ENCODE peak calls at places on chromosomes 5 and 9, in seven cellular contexts. One of them, this sample, is unnamed.

GRCh38 chr5:174834081-174834480 is 109.7 kb downstream of the MSX2 start:
- DNase-seq in A549: no peak
- DNase-seq in prostate gland: no peak
- DNase-seq in H9: no peak
- DNase-seq in K562: no peak
- DNase-seq in esophagus squamous epithelium: no peak
- DNase-seq in stomach: no peak
- DNase-seq in this sample: no peak

GRCh38 chr5:169393907-169394306 is 93.0 kb upstream of the SLIT3 start:
- DNase-seq in A549: no peak
- DNase-seq in prostate gland: no peak
- DNase-seq in H9: no peak
- DNase-seq in K562: no peak
- DNase-seq in esophagus squamous epithelium: no peak
- DNase-seq in stomach: no peak
- DNase-seq in this sample: no peak

GRCh38 chr5:73030995-73031394 is 75.2 kb downstream of the FCHO2 start:
- DNase-seq in A549: peak
- DNase-seq in prostate gland: no peak
- DNase-seq in H9: peak
- DNase-seq in K562: no peak
- DNase-seq in esophagus squamous epithelium: no peak
- DNase-seq in stomach: no peak
- DNase-seq in this sample: no peak

GRCh38 chr5:101437341-101437740 is 534.3 kb upstream of the ST8SIA4 start:
- DNase-seq in A549: no peak
- DNase-seq in prostate gland: no peak
- DNase-seq in H9: no peak
- DNase-seq in K562: no peak
- DNase-seq in esophagus squamous epithelium: no peak
- DNase-seq in stomach: no peak
- DNase-seq in this sample: no peak

GRCh38 chr5:54013556-54014157 is 296.7 kb downstream of the ARL15 start:
- DNase-seq in A549: peak
- DNase-seq in prostate gland: no peak
- DNase-seq in H9: no peak
- DNase-seq in K562: peak
- DNase-seq in esophagus squamous epithelium: no peak
- DNase-seq in stomach: no peak
- DNase-seq in this sample: no peak

GRCh38 chr5:152689275-152689711 is 284.2 kb upstream of the NMUR2 start:
- DNase-seq in A549: no peak
- DNase-seq in prostate gland: no peak
- DNase-seq in H9: peak
- DNase-seq in K562: no peak
- DNase-seq in esophagus squamous epithelium: no peak
- DNase-seq in stomach: no peak
- DNase-seq in this sample: no peak

GRCh38 chr5:180636403-180637075 is 12.9 kb downstream of the FLT4 start:
- DNase-seq in A549: no peak
- DNase-seq in prostate gland: no peak
- DNase-seq in H9: no peak
- DNase-seq in K562: no peak
- DNase-seq in esophagus squamous epithelium: no peak
- DNase-seq in stomach: no peak
- DNase-seq in this sample: no peak

GRCh38 chr5:138702166-138702826 is 50.9 kb upstream of the CTNNA1 start:
- DNase-seq in A549: no peak
- DNase-seq in prostate gland: no peak
- DNase-seq in H9: no peak
- DNase-seq in K562: no peak
- DNase-seq in esophagus squamous epithelium: no peak
- DNase-seq in stomach: no peak
- DNase-seq in this sample: no peak

GRCh38 chr5:126624534-126624933 is 23.8 kb downstream of the PHAX start:
- DNase-seq in A549: peak
- DNase-seq in prostate gland: no peak
- DNase-seq in H9: no peak
- DNase-seq in K562: no peak
- DNase-seq in esophagus squamous epithelium: no peak
- DNase-seq in stomach: no peak
- DNase-seq in this sample: no peak

GRCh38 chr9:132474253-132474652 is 64.2 kb downstream of the CFAP77 start:
- DNase-seq in A549: no peak
- DNase-seq in prostate gland: no peak
- DNase-seq in H9: no peak
- DNase-seq in K562: no peak
- DNase-seq in esophagus squamous epithelium: no peak
- DNase-seq in stomach: no peak
- DNase-seq in this sample: no peak

GRCh38 chr9:1083325-1083913 is 33.3 kb downstream of the DMRT2 start:
- DNase-seq in A549: peak
- DNase-seq in prostate gland: no peak
- DNase-seq in H9: no peak
- DNase-seq in K562: no peak
- DNase-seq in esophagus squamous epithelium: no peak
- DNase-seq in stomach: no peak
- DNase-seq in this sample: no peak

GRCh38 chr9:88372103-88372694 is 16.0 kb upstream of the SPIN1 start:
- DNase-seq in A549: no peak
- DNase-seq in prostate gland: no peak
- DNase-seq in H9: no peak
- DNase-seq in K562: no peak
- DNase-seq in esophagus squamous epithelium: no peak
- DNase-seq in stomach: no peak
- DNase-seq in this sample: no peak

GRCh38 chr9:70101265-70101664 is 57.6 kb downstream of the MAMDC2 start:
- DNase-seq in A549: no peak
- DNase-seq in prostate gland: no peak
- DNase-seq in H9: no peak
- DNase-seq in K562: no peak
- DNase-seq in esophagus squamous epithelium: no peak
- DNase-seq in stomach: no peak
- DNase-seq in this sample: no peak

GRCh38 chr5:57229315-57229714 is 55.5 kb downstream of the GPBP1 start:
- DNase-seq in A549: no peak
- DNase-seq in prostate gland: no peak
- DNase-seq in H9: no peak
- DNase-seq in K562: no peak
- DNase-seq in esophagus squamous epithelium: no peak
- DNase-seq in stomach: no peak
- DNase-seq in this sample: no peak

GRCh38 chr5:170633235-170634041 is 129.6 kb downstream of the KCNIP1 start:
- DNase-seq in A549: peak
- DNase-seq in prostate gland: peak
- DNase-seq in H9: peak
- DNase-seq in K562: peak
- DNase-seq in esophagus squamous epithelium: no peak
- DNase-seq in stomach: no peak
- DNase-seq in this sample: no peak

GRCh38 chr9:69168709-69169217 is 5.3 kb upstream of the TJP2 start:
- DNase-seq in A549: no peak
- DNase-seq in prostate gland: peak
- DNase-seq in H9: peak
- DNase-seq in K562: peak
- DNase-seq in esophagus squamous epithelium: no peak
- DNase-seq in stomach: no peak
- DNase-seq in this sample: peak

DNA sequence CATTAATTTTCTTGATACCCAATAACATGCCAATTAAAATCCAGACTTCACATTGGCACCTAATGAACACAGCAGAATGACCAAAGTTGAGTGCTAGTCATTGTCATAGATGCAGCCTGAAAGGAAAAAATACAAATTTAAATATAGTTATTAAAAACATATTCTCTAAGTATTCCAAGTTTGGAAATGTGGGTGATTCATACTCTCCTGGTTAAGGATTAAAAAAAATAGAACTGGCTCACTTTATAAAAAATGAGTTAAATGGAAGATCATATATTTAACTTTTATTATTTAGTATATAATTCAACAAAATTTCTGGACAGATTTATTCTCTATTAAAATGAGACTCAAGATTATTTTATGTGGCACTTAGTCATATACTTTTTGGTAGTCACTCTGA is 33.2 kb upstream of the RICTOR start:
- DNase-seq in A549: no peak
- DNase-seq in prostate gland: no peak
- DNase-seq in H9: no peak
- DNase-seq in K562: no peak
- DNase-seq in esophagus squamous epithelium: no peak
- DNase-seq in stomach: no peak
- DNase-seq in this sample: no peak
- H3K27ac ChIP-seq in A549: peak
- H3K27ac ChIP-seq in prostate gland: no peak
- H3K27ac ChIP-seq in H9: no peak
- H3K27ac ChIP-seq in K562: no peak
- H3K27ac ChIP-seq in esophagus squamous epithelium: no peak
- H3K27ac ChIP-seq in stomach: no peak
- H3K27ac ChIP-seq in this sample: no peak

GRCh38 chr9:106846307-106846706 is 16.7 kb upstream of the ZNF462 start:
- DNase-seq in A549: no peak
- DNase-seq in prostate gland: no peak
- DNase-seq in H9: no peak
- DNase-seq in K562: no peak
- DNase-seq in esophagus squamous epithelium: no peak
- DNase-seq in stomach: no peak
- DNase-seq in this sample: no peak
- TF ChIP-seq CTCF in A549: no peak
- TF ChIP-seq CTCF in prostate gland: no peak
- TF ChIP-seq CTCF in H9: no peak
- TF ChIP-seq CTCF in K562: no peak
- TF ChIP-seq CTCF in esophagus squamous epithelium: no peak
- TF ChIP-seq CTCF in stomach: no peak
- TF ChIP-seq CTCF in this sample: no peak

GRCh38 chr9:137707361-137707760 is 88.6 kb downstream of the EHMT1 start:
- DNase-seq in A549: no peak
- DNase-seq in prostate gland: no peak
- DNase-seq in H9: no peak
- DNase-seq in K562: no peak
- DNase-seq in esophagus squamous epithelium: no peak
- DNase-seq in stomach: no peak
- DNase-seq in this sample: no peak
- H3K27ac ChIP-seq in A549: no peak
- H3K27ac ChIP-seq in prostate gland: no peak
- H3K27ac ChIP-seq in H9: no peak
- H3K27ac ChIP-seq in K562: no peak
- H3K27ac ChIP-seq in esophagus squamous epithelium: no peak
- H3K27ac ChIP-seq in stomach: no peak
- H3K27ac ChIP-seq in this sample: no peak

GRCh38 chr5:74336286-74336685 is 304.2 kb downstream of the ENC1 start:
- DNase-seq in A549: no peak
- DNase-seq in prostate gland: no peak
- DNase-seq in H9: no peak
- DNase-seq in K562: no peak
- DNase-seq in esophagus squamous epithelium: no peak
- DNase-seq in stomach: no peak
- DNase-seq in this sample: no peak
- TF ChIP-seq CTCF in A549: no peak
- TF ChIP-seq CTCF in prostate gland: no peak
- TF ChIP-seq CTCF in H9: peak
- TF ChIP-seq CTCF in K562: no peak
- TF ChIP-seq CTCF in esophagus squamous epithelium: no peak
- TF ChIP-seq CTCF in stomach: no peak
- TF ChIP-seq CTCF in this sample: no peak

GRCh38 chr5:154851351-154851750 is 948 bp upstream of the FAXDC2 start:
- DNase-seq in A549: no peak
- DNase-seq in prostate gland: no peak
- DNase-seq in H9: no peak
- DNase-seq in K562: no peak
- DNase-seq in esophagus squamous epithelium: no peak
- DNase-seq in stomach: no peak
- DNase-seq in this sample: no peak
- H3K27ac ChIP-seq in A549: no peak
- H3K27ac ChIP-seq in prostate gland: peak
- H3K27ac ChIP-seq in H9: no peak
- H3K27ac ChIP-seq in K562: no peak
- H3K27ac ChIP-seq in esophagus squamous epithelium: peak
- H3K27ac ChIP-seq in stomach: peak
- H3K27ac ChIP-seq in this sample: no peak

GRCh38 chr5:112604741-112605390 is 132.8 kb upstream of the APC start:
- DNase-seq in A549: peak
- DNase-seq in prostate gland: no peak
- DNase-seq in H9: no peak
- DNase-seq in K562: no peak
- DNase-seq in esophagus squamous epithelium: no peak
- DNase-seq in stomach: no peak
- DNase-seq in this sample: no peak
- TF ChIP-seq CTCF in A549: no peak
- TF ChIP-seq CTCF in prostate gland: no peak
- TF ChIP-seq CTCF in H9: peak
- TF ChIP-seq CTCF in K562: peak
- TF ChIP-seq CTCF in esophagus squamous epithelium: no peak
- TF ChIP-seq CTCF in stomach: no peak
- TF ChIP-seq CTCF in this sample: no peak

GRCh38 chr9:136004712-136005111 is 43.5 kb upstream of the UBAC1 start:
- DNase-seq in A549: no peak
- DNase-seq in prostate gland: no peak
- DNase-seq in H9: peak
- DNase-seq in K562: peak
- DNase-seq in esophagus squamous epithelium: no peak
- DNase-seq in stomach: no peak
- DNase-seq in this sample: no peak
- H3K27ac ChIP-seq in A549: no peak
- H3K27ac ChIP-seq in prostate gland: no peak
- H3K27ac ChIP-seq in H9: no peak
- H3K27ac ChIP-seq in K562: no peak
- H3K27ac ChIP-seq in esophagus squamous epithelium: no peak
- H3K27ac ChIP-seq in stomach: no peak
- H3K27ac ChIP-seq in this sample: no peak

GRCh38 chr5:40184-40583 is 51.8 kb upstream of the PLEKHG4B start:
- DNase-seq in A549: no peak
- DNase-seq in prostate gland: no peak
- DNase-seq in H9: no peak
- DNase-seq in K562: no peak
- DNase-seq in esophagus squamous epithelium: no peak
- DNase-seq in stomach: no peak
- DNase-seq in this sample: no peak

GRCh38 chr5:48192-48591 is 43.8 kb upstream of the PLEKHG4B start:
- DNase-seq in A549: no peak
- DNase-seq in prostate gland: no peak
- DNase-seq in H9: peak
- DNase-seq in K562: no peak
- DNase-seq in esophagus squamous epithelium: no peak
- DNase-seq in stomach: no peak
- DNase-seq in this sample: no peak

DNA sequence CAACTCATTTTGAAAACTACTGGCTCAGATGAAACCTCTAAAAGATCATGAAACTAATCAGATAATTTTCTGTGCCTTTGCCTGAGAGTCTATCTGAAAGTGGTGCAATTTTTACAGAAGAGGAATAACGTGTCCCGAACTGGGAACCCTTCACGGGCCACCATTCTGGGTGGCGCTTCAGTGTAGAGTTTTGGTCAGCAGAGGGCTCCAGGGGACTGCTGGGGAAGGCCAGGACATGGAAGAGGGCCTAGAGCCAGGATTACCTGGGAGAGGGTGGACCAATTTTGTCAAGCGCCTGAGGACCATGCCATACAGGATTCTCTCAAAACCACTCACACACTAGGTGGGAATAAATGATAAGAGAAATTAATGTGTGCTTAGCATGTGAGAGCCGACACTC is 49.7 kb upstream of the PLEKHG4B start:
- DNase-seq in A549: peak
- DNase-seq in prostate gland: no peak
- DNase-seq in H9: peak
- DNase-seq in K562: peak
- DNase-seq in esophagus squamous epithelium: no peak
- DNase-seq in stomach: no peak
- DNase-seq in this sample: no peak
- TF ChIP-seq CTCF in A549: peak
- TF ChIP-seq CTCF in prostate gland: no peak
- TF ChIP-seq CTCF in H9: peak
- TF ChIP-seq CTCF in K562: peak
- TF ChIP-seq CTCF in esophagus squamous epithelium: peak
- TF ChIP-seq CTCF in stomach: no peak
- TF ChIP-seq CTCF in this sample: no peak

GRCh38 chr9:75445122-75445521 is 356.8 kb downstream of the OSTF1 start:
- DNase-seq in A549: no peak
- DNase-seq in prostate gland: no peak
- DNase-seq in H9: no peak
- DNase-seq in K562: no peak
- DNase-seq in esophagus squamous epithelium: no peak
- DNase-seq in stomach: no peak
- DNase-seq in this sample: no peak
- H3K27ac ChIP-seq in A549: no peak
- H3K27ac ChIP-seq in prostate gland: no peak
- H3K27ac ChIP-seq in H9: no peak
- H3K27ac ChIP-seq in K562: no peak
- H3K27ac ChIP-seq in esophagus squamous epithelium: no peak
- H3K27ac ChIP-seq in stomach: no peak
- H3K27ac ChIP-seq in this sample: no peak

This sample was measured in CD4-positive, alpha-beta T cell.